ENCODE peak calls at places on chromosomes 1 and 21, in six cellular contexts. N is body of pancreas, J is fibroblast of pulmonary artery, O is neural progenitor cell, D is PC-3, L is nephron progenitor cell. U is an unnamed sample.

GRCh38 chr1:150764617-150765090 is 924 bp downstream of the CTSS start:
- DNase-seq in D (peak; percentile 41), J (peak; percentile 89), L (no peak), N (no peak), O (no peak), U (no peak)

GRCh38 chr1:93450331-93450730 is 2.4 kb downstream of the FNBP1L start:
- DNase-seq in N (no peak), J (no peak), L (no peak), O (no peak), D (no peak), U (no peak)

GRCh38 chr1:225664762-225665161 is 11.8 kb upstream of the ENAH start:
- DNase-seq in L (no peak), J (no peak), N (no peak), D (no peak), O (no peak), U (no peak)

GRCh38 chr1:247824023-247824422 is at the start of gene OR14A16:
- DNase-seq in N (no peak), L (no peak), D (no peak), J (no peak), O (no peak), U (no peak)

GRCh38 chr1:203537806-203538464 is 44.0 kb downstream of the OPTC start:
- DNase-seq in O (no peak), N (peak; percentile 90), L (no peak), D (peak; percentile 92), J (peak; percentile 81), U (no peak)

GRCh38 chr1:15100369-15101111 is 53.0 kb upstream of the TMEM51 start:
- DNase-seq in L (peak; percentile 75), J (peak; percentile 50), O (peak; percentile 76), D (peak; percentile 71), N (peak; percentile 63), U (peak; percentile 66)

GRCh38 chr1:204941415-204942338 is 71.0 kb downstream of the NFASC start:
- DNase-seq in L (peak; percentile 84), J (peak; percentile 56), O (peak; percentile 87), N (peak; percentile 59), D (peak; percentile 85), U (peak; percentile 77)

GRCh38 chr1:20279507-20279906 is 11.2 kb upstream of the VWA5B1 start:
- DNase-seq in O (no peak), D (peak; percentile 64), J (peak; percentile 11), N (no peak), L (no peak), U (no peak)

GRCh38 chr1:234778215-234779159 is 168.5 kb upstream of the IRF2BP2 start:
- DNase-seq in L (no peak), J (no peak), O (peak; percentile 30), D (peak; percentile 6), N (no peak), U (no peak)

GRCh38 chr21:33971492-33972013 is 55.9 kb upstream of the ATP5PO start:
- DNase-seq in D (peak; percentile 81), N (no peak), O (peak; percentile 49), J (no peak), L (no peak), U (no peak)

GRCh38 chr1:203038891-203039608 is 12.8 kb downstream of the PPFIA4 start:
- DNase-seq in L (peak; percentile 79), D (peak; percentile 81), J (peak; percentile 73), N (peak; percentile 79), O (peak; percentile 83), U (peak; percentile 77)

GRCh38 chr1:71834570-71835441 is 447.5 kb downstream of the NEGR1 start:
- DNase-seq in J (no peak), L (no peak), N (peak; percentile 42), D (no peak), O (no peak), U (no peak)

GRCh38 chr1:150981805-150982712 is at the start of gene ANXA9:
- DNase-seq in O (no peak), D (peak; percentile 14), J (peak; percentile 39), N (peak; percentile 87), L (no peak), U (peak; percentile 28)

DNA sequence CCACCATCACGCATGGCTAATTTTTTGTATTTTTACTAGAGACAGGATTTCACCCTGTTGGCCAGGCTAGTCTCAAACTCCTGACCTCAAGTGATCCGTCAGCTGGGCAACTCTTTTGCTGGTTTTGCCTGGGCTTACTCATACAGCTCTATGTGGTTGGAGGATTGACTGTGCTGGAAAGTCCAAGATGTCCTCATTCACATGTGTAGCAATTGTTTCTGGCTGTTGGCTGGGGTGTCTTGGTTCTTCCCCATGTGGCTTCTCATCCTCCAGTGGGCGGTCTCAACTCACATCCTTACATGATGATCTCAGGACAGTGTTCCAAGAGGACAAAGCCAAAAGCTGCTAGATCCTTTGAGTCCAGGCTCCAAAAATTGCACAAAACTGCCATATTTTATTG is 53.3 kb downstream of the TEX35 start:
- DNase-seq in D (no peak), L (no peak), O (no peak), N (no peak), J (peak; percentile 17), U (peak; percentile 14)
- TF ChIP-seq CTCF in D (no peak), L (no peak), O (no peak), N (no peak), J (no peak), U (no peak)

GRCh38 chr1:6347641-6348487 is 45.7 kb downstream of the ACOT7 start:
- DNase-seq in J (peak; percentile 51), L (peak; percentile 58), N (peak; percentile 48), O (peak; percentile 70), D (peak; percentile 63), U (peak; percentile 71)

GRCh38 chr1:6342031-6342430 is 51.5 kb downstream of the ACOT7 start:
- DNase-seq in L (peak; percentile 52), D (no peak), J (no peak), O (no peak), N (no peak), U (no peak)

GRCh38 chr1:6345460-6345859 is 48.1 kb downstream of the ACOT7 start:
- DNase-seq in J (no peak), N (no peak), D (no peak), L (no peak), O (no peak), U (no peak)

GRCh38 chr1:6343506-6344405 is 49.8 kb downstream of the ACOT7 start:
- DNase-seq in L (peak; percentile 83), J (peak; percentile 84), O (peak; percentile 91), D (peak; percentile 100), N (peak; percentile 47), U (peak; percentile 78)

DNA sequence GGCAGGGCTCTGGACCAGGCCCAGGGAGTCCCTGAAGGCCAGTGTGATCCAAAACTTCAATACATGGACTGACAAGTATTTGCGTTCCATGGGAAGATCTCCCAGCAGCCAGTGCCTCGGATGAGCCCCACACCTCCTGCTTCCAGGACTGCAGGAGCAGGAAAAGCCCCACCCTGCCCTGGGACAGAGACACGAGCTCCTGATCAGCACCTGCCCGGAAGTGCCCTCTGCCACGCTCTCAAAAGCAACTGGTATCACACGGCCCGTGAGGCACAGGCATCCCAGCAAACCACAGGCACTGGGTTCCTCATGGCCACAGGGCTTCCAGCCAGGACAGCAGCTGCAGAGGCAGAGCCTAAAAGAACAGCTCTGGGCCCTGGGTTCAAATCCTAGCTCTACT is 48.6 kb downstream of the ACOT7 start:
- DNase-seq in D (no peak), J (no peak), O (no peak), L (no peak), N (no peak), U (no peak)
- TF ChIP-seq CTCF in D (no peak), J (no peak), O (no peak), L (no peak), N (no peak), U (no peak)

GRCh38 chr1:35441926-35442579 is 115.2 kb downstream of the KIAA0319L start:
- DNase-seq in O (no peak), L (no peak), N (no peak), J (no peak), D (no peak), U (no peak)

GRCh38 chr1:35444519-35444774 is 112.8 kb downstream of the KIAA0319L start:
- DNase-seq in J (no peak), D (no peak), L (no peak), N (no peak), O (no peak), U (no peak)

GRCh38 chr1:35443768-35444518 is 113.3 kb downstream of the KIAA0319L start:
- DNase-seq in N (no peak), J (peak; percentile 28), O (peak; percentile 26), D (peak; percentile 14), L (no peak), U (no peak)

GRCh38 chr1:35439626-35440025 is 117.6 kb downstream of the KIAA0319L start:
- DNase-seq in D (peak; percentile 51), J (no peak), O (no peak), L (no peak), N (no peak), U (no peak)

DNA sequence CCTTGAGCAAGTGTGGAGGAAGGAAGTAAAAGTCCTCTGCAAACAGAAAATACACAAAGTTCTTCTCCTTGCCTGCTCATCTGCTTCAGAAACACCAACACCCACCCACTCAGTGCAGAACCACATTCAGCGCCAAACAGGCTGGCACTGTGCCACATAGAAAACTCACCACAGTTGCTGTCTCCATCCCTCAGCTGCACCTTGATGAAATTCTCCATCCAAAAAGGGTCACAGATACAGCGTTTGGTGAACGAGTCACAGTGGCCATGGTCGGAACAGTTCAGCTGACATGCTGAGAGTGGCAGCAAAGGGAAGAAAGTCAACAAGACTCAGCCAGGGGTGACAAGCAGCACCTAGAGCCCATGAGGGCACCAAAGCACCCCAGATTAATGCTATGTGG is 114.5 kb downstream of the KIAA0319L start:
- DNase-seq in O (no peak), J (no peak), L (no peak), N (no peak), D (no peak), U (peak; percentile 73)
- TF ChIP-seq CTCF in O (no peak), J (no peak), L (no peak), N (no peak), D (no peak), U (no peak)

GRCh38 chr1:168387781-168388760 is 107.4 kb downstream of the TBX19 start:
- DNase-seq in D (no peak), N (no peak), J (no peak), L (no peak), O (no peak), U (no peak)

GRCh38 chr1:168390261-168390660 is 109.6 kb downstream of the TBX19 start:
- DNase-seq in L (no peak), D (peak; percentile 89), N (no peak), O (no peak), J (no peak), U (no peak)

GRCh38 chr1:168391759-168392681 is 111.3 kb downstream of the TBX19 start:
- DNase-seq in N (peak; percentile 55), D (peak; percentile 86), J (no peak), L (no peak), O (no peak), U (no peak)

GRCh38 chr1:168386492-168386891 is 105.8 kb downstream of the TBX19 start:
- DNase-seq in N (no peak), O (no peak), L (no peak), D (no peak), J (no peak), U (no peak)

DNA sequence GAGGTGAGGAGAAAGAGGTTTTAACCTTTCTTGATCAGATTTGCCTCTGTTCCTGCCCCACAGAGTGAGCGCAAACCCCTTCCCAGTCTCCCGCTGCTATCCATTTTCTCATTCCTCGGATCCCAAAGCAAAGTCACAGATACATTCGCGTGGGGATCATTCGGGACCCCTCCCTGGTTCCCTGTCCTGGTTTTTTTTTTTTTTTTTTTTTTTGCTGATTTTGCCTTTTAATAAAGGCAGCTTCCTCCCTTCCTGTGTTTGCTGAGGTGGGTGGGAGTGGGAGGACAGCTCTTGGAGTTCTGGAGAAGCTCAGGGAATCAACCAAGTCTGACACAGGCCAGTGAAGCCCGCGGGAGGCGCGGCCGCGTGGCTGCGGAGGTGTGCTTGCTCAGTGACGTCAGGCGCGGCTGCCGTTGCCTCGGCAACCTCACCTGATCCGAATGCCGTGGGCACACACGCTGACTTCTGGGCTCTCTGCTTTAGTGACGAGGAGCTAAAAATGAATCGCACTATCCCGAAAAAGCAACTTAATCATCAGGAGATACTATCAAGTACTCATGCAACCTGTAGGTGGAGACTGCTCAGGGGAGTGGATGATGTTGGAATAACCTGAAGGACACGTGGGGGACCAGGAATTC is 106.4 kb downstream of the TBX19 start:
- DNase-seq in N (peak; percentile 75), L (peak; percentile 49), O (peak; percentile 68), J (peak; percentile 17), D (peak; percentile 59), U (peak; percentile 83)
- TF ChIP-seq CTCF in N (no peak), L (no peak), O (no peak), J (no peak), D (peak; percentile 53), U (no peak)